ENCODE peak calls at places on chromosomes 7 and 10, in four cellular contexts. K is NAMALWA, L is GM04504, V is fibroblast of the aortic adventitia. E is an unnamed sample.

GRCh38 chr10:114772496-114773196 is 48.9 kb upstream of the FHIP2A start:
- DNase-seq in K (no peak), L (no peak), V (no peak), E (no peak)

GRCh38 chr7:91685544-91685943 is 195.0 kb downstream of the MTERF1 start:
- DNase-seq in K (no peak), L (no peak), V (peak; percentile 92), E (peak; percentile 48)

GRCh38 chr10:5818894-5819293 is 5.7 kb upstream of the GDI2 start:
- DNase-seq in K (peak; percentile 48), L (no peak), V (no peak), E (no peak)

GRCh38 chr7:151341357-151342101 is at the start of gene NUB1:
- DNase-seq in K (peak; percentile 93), L (peak; percentile 66), V (peak; percentile 75), E (peak; percentile 98)

GRCh38 chr7:75725306-75725705 is 13.4 kb downstream of the HIP1 start:
- DNase-seq in K (no peak), L (no peak), V (no peak), E (no peak)

GRCh38 chr10:86645111-86645445 is 9.3 kb upstream of the OPN4 start:
- DNase-seq in K (no peak), L (no peak), V (no peak), E (no peak)

GRCh38 chr7:2046581-2047271 is 186.0 kb downstream of the MAD1L1 start:
- DNase-seq in K (no peak), L (no peak), V (no peak), E (no peak)

GRCh38 chr7:33186187-33186586 is 56.8 kb downstream of the BBS9 start:
- DNase-seq in K (no peak), L (peak; percentile 6), V (peak; percentile 69), E (peak; percentile 20)

GRCh38 chr10:4270116-4270515 is 485.1 kb upstream of the KLF6 start:
- DNase-seq in K (no peak), L (peak; percentile 67), V (peak; percentile 85), E (peak; percentile 89)

GRCh38 chr10:96984512-96985225 is 152.6 kb downstream of the LCOR start:
- DNase-seq in K (no peak), L (no peak), V (no peak), E (no peak)

GRCh38 chr7:108266489-108266888 is 136.3 kb upstream of the LAMB4 start:
- DNase-seq in K (no peak), L (no peak), V (no peak), E (no peak)

GRCh38 chr7:138233189-138233588 is 156.9 kb downstream of the AKR1D1 start:
- DNase-seq in K (no peak), L (no peak), V (no peak), E (no peak)

GRCh38 chr7:20193242-20193777 is 23.9 kb downstream of the MACC1 start:
- DNase-seq in K (no peak), L (no peak), V (peak; percentile 70), E (no peak)

GRCh38 chr10:79260803-79261740 is 86.2 kb upstream of the PPIF start:
- DNase-seq in K (no peak), L (no peak), V (peak; percentile 47), E (peak; percentile 42)

GRCh38 chr10:132463333-132464255 is 66.6 kb downstream of the PWWP2B start:
- DNase-seq in K (no peak), L (no peak), V (peak; percentile 47), E (peak; percentile 19)

GRCh38 chr7:48971173-48971572 is 46.8 kb downstream of the CDC14C start:
- DNase-seq in K (no peak), L (no peak), V (no peak), E (no peak)

GRCh38 chr10:33133557-33133956 is 175.5 kb upstream of the ITGB1 start:
- DNase-seq in K (no peak), L (no peak), V (peak; percentile 60), E (no peak)

GRCh38 chr10:94344522-94345122 is 18.1 kb downstream of the NOC3L start:
- DNase-seq in K (peak; percentile 77), L (no peak), V (no peak), E (no peak)

GRCh38 chr7:68265258-68265657 is 1268.6 kb downstream of the TYW1 start:
- DNase-seq in K (no peak), L (no peak), V (no peak), E (no peak)

GRCh38 chr7:22920664-22921063 is 93.3 kb downstream of the HYCC1 start:
- DNase-seq in K (peak; percentile 78), L (no peak), V (no peak), E (no peak)

GRCh38 chr10:86225098-86225782 is 141.4 kb downstream of the GRID1 start:
- DNase-seq in K (no peak), L (peak; percentile 24), V (peak; percentile 59), E (peak; percentile 37)

GRCh38 chr7:152121432-152121831 is 96.0 kb downstream of the GALNT11 start:
- DNase-seq in K (no peak), L (no peak), V (no peak), E (no peak)

GRCh38 chr7:129553861-129554530 is 51.7 kb downstream of the SMKR1 start:
- DNase-seq in K (peak; percentile 67), L (peak; percentile 14), V (peak; percentile 16), E (peak; percentile 27)

GRCh38 chr7:90582164-90582563 is 14.0 kb upstream of the CDK14 start:
- DNase-seq in K (no peak), L (no peak), V (no peak), E (no peak)

GRCh38 chr7:98802781-98803110 is 67.1 kb downstream of the TMEM130 start:
- DNase-seq in K (peak; percentile 25), L (no peak), V (no peak), E (no peak)

GRCh38 chr7:29917583-29917982 is 72.0 kb downstream of the SCRN1 start:
- DNase-seq in K (no peak), L (no peak), V (no peak), E (no peak)

GRCh38 chr10:7922707-7923106 is 104.4 kb downstream of the TAF3 start:
- DNase-seq in K (no peak), L (no peak), V (no peak), E (no peak)

GRCh38 chr10:59678884-59679301 is 30.8 kb downstream of the SLC16A9 start:
- DNase-seq in K (no peak), L (no peak), V (peak; percentile 38), E (peak; percentile 2)

GRCh38 chr10:31456463-31456862 is 137.4 kb downstream of the ZEB1 start:
- DNase-seq in K (no peak), L (no peak), V (peak; percentile 27), E (no peak)

GRCh38 chr7:70775570-70776156 is 356.3 kb upstream of the GALNT17 start:
- DNase-seq in K (peak; percentile 53), L (no peak), V (peak; percentile 39), E (no peak)

GRCh38 chr7:157263156-157263555 is 73.6 kb upstream of the DNAJB6 start:
- DNase-seq in K (no peak), L (no peak), V (no peak), E (no peak)

GRCh38 chr7:117600912-117601311 is 121.1 kb downstream of the CFTR start:
- DNase-seq in K (no peak), L (no peak), V (no peak), E (no peak)

GRCh38 chr7:117202511-117202910 is 120.3 kb downstream of the WNT2 start:
- DNase-seq in K (no peak), L (no peak), V (peak; percentile 61), E (peak; percentile 70)

GRCh38 chr10:97508342-97508741 is 9.6 kb downstream of the UBTD1 start:
- DNase-seq in K (no peak), L (no peak), V (peak; percentile 70), E (peak; percentile 25)

E was measured in adipocyte.